ENCODE peak calls at places on chromosomes 16 and 17, in ten cellular contexts. One of them, this sample, is unnamed.

GRCh38 chr16:81521141-81521626 is 76.6 kb downstream of the CMIP start:
- DNase-seq in prostate gland: no peak
- DNase-seq in H1: no peak
- DNase-seq in lower leg skin: no peak
- DNase-seq in heart left ventricle: no peak
- DNase-seq in ovary: no peak
- DNase-seq in GM12891: peak
- DNase-seq in H54: no peak
- DNase-seq in body of pancreas: peak
- DNase-seq in esophagus squamous epithelium: no peak
- DNase-seq in this sample: peak

GRCh38 chr16:24737391-24737871 is 8.0 kb downstream of the TNRC6A start:
- DNase-seq in ovary: no peak
- DNase-seq in GM12891: no peak
- DNase-seq in prostate gland: no peak
- DNase-seq in heart left ventricle: no peak
- DNase-seq in lower leg skin: no peak
- DNase-seq in esophagus squamous epithelium: no peak
- DNase-seq in H54: no peak
- DNase-seq in body of pancreas: no peak
- DNase-seq in H1: no peak
- DNase-seq in this sample: no peak

GRCh38 chr16:65196696-65197095 is 74.8 kb upstream of the CDH11 start:
- DNase-seq in lower leg skin: no peak
- DNase-seq in prostate gland: no peak
- DNase-seq in heart left ventricle: no peak
- DNase-seq in body of pancreas: no peak
- DNase-seq in H54: no peak
- DNase-seq in GM12891: no peak
- DNase-seq in H1: no peak
- DNase-seq in esophagus squamous epithelium: no peak
- DNase-seq in ovary: no peak
- DNase-seq in this sample: no peak

GRCh38 chr17:10059684-10060211 is 138.7 kb downstream of the GAS7 start:
- DNase-seq in body of pancreas: no peak
- DNase-seq in H54: no peak
- DNase-seq in GM12891: peak
- DNase-seq in heart left ventricle: peak
- DNase-seq in ovary: no peak
- DNase-seq in lower leg skin: no peak
- DNase-seq in prostate gland: no peak
- DNase-seq in H1: no peak
- DNase-seq in esophagus squamous epithelium: no peak
- DNase-seq in this sample: no peak

GRCh38 chr17:63929860-63930766 is 2.0 kb downstream of the CD79B start:
- DNase-seq in H54: no peak
- DNase-seq in prostate gland: peak
- DNase-seq in ovary: no peak
- DNase-seq in esophagus squamous epithelium: no peak
- DNase-seq in body of pancreas: peak
- DNase-seq in heart left ventricle: no peak
- DNase-seq in lower leg skin: no peak
- DNase-seq in GM12891: no peak
- DNase-seq in H1: no peak
- DNase-seq in this sample: no peak

GRCh38 chr16:20624205-20624604 is 48.0 kb upstream of the ACSM2B start:
- DNase-seq in esophagus squamous epithelium: no peak
- DNase-seq in body of pancreas: no peak
- DNase-seq in heart left ventricle: no peak
- DNase-seq in H54: no peak
- DNase-seq in GM12891: no peak
- DNase-seq in lower leg skin: no peak
- DNase-seq in ovary: no peak
- DNase-seq in H1: no peak
- DNase-seq in prostate gland: no peak
- DNase-seq in this sample: no peak

GRCh38 chr16:72094266-72094610 is 591 bp downstream of the DHX38 start:
- DNase-seq in H1: no peak
- DNase-seq in heart left ventricle: no peak
- DNase-seq in lower leg skin: no peak
- DNase-seq in body of pancreas: no peak
- DNase-seq in esophagus squamous epithelium: no peak
- DNase-seq in ovary: no peak
- DNase-seq in GM12891: no peak
- DNase-seq in H54: no peak
- DNase-seq in prostate gland: no peak
- DNase-seq in this sample: no peak

GRCh38 chr17:30586818-30587595 is 109.8 kb downstream of the GOSR1 start:
- DNase-seq in esophagus squamous epithelium: no peak
- DNase-seq in prostate gland: no peak
- DNase-seq in heart left ventricle: no peak
- DNase-seq in lower leg skin: peak
- DNase-seq in ovary: no peak
- DNase-seq in body of pancreas: no peak
- DNase-seq in GM12891: no peak
- DNase-seq in H1: no peak
- DNase-seq in H54: peak
- DNase-seq in this sample: no peak

GRCh38 chr16:5918553-5919127 is 821.0 kb upstream of the EEF2KMT start:
- DNase-seq in body of pancreas: no peak
- DNase-seq in H54: no peak
- DNase-seq in ovary: no peak
- DNase-seq in H1: no peak
- DNase-seq in GM12891: no peak
- DNase-seq in heart left ventricle: no peak
- DNase-seq in prostate gland: no peak
- DNase-seq in esophagus squamous epithelium: no peak
- DNase-seq in lower leg skin: peak
- DNase-seq in this sample: no peak

GRCh38 chr16:11085025-11085485 is 140.7 kb downstream of the CLEC16A start:
- DNase-seq in ovary: no peak
- DNase-seq in H54: no peak
- DNase-seq in GM12891: no peak
- DNase-seq in esophagus squamous epithelium: no peak
- DNase-seq in prostate gland: no peak
- DNase-seq in lower leg skin: no peak
- DNase-seq in body of pancreas: no peak
- DNase-seq in H1: no peak
- DNase-seq in heart left ventricle: no peak
- DNase-seq in this sample: peak

DNA sequence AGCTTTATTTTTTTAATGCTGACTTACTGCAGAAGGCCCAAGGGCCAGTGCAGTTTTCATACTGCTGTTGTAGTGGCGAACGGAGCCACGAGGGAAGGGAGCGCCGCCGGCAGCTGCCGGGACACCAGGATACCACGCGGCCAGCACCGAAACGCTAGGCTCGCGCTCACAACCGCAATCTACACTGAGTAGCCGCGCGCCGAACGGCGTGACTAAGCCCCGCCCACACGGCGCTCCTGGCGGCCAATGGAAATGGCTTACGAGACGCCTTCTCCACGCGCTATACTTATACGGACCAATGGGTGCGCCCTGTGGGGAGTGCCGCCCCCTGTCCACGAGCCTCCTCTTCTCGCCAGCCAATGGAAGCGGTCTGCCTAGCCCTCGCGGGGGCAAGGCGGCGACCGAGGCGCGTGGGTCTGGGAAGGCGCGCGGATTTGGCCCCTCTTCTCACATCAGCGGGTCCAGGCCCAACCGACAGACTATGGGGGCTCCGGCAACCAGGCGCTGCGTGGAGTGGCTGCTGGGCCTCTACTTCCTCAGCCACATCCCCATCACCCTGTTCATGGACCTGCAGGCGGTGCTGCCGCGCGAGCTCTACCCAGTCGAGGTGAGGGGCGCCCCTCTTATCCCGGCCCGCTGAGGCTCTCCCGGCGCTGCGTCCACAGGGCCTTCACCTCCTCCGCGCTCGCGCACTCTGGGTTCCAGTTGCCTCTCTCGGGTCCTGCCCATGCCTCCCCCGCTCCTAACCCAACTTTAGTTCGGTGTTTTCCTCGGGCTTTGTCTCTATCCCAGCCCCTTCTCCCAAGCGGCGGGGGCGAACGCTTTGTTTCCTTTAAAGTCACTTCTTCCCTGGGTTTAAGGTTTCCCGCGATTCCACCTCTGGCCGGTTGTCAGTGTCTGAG is at the start of gene TMEM97:
- DNase-seq in lower leg skin: peak
- DNase-seq in H54: peak
- DNase-seq in H1: peak
- DNase-seq in heart left ventricle: peak
- DNase-seq in GM12891: peak
- DNase-seq in esophagus squamous epithelium: peak
- DNase-seq in ovary: peak
- DNase-seq in body of pancreas: peak
- DNase-seq in prostate gland: peak
- DNase-seq in this sample: peak
- TF ChIP-seq POLR2A in lower leg skin: no peak
- TF ChIP-seq POLR2A in H54: peak
- TF ChIP-seq POLR2A in H1: no peak
- TF ChIP-seq POLR2A in heart left ventricle: no peak
- TF ChIP-seq POLR2A in GM12891: peak
- TF ChIP-seq POLR2A in esophagus squamous epithelium: no peak
- TF ChIP-seq POLR2A in ovary: no peak
- TF ChIP-seq POLR2A in body of pancreas: peak
- TF ChIP-seq POLR2A in prostate gland: peak
- TF ChIP-seq POLR2A in this sample: no peak

GRCh38 chr16:89383095-89384003 is 107.0 kb downstream of the ANKRD11 start:
- DNase-seq in heart left ventricle: peak
- DNase-seq in lower leg skin: no peak
- DNase-seq in prostate gland: peak
- DNase-seq in body of pancreas: peak
- DNase-seq in esophagus squamous epithelium: no peak
- DNase-seq in GM12891: peak
- DNase-seq in H54: peak
- DNase-seq in ovary: peak
- DNase-seq in H1: no peak
- DNase-seq in this sample: peak
- TF ChIP-seq POLR2A in heart left ventricle: no peak
- TF ChIP-seq POLR2A in lower leg skin: no peak
- TF ChIP-seq POLR2A in prostate gland: no peak
- TF ChIP-seq POLR2A in body of pancreas: no peak
- TF ChIP-seq POLR2A in esophagus squamous epithelium: no peak
- TF ChIP-seq POLR2A in GM12891: no peak
- TF ChIP-seq POLR2A in H54: no peak
- TF ChIP-seq POLR2A in ovary: no peak
- TF ChIP-seq POLR2A in H1: no peak
- TF ChIP-seq POLR2A in this sample: no peak

GRCh38 chr17:50051082-50051576 is 4.8 kb upstream of the ITGA3 start:
- DNase-seq in body of pancreas: peak
- DNase-seq in H54: peak
- DNase-seq in GM12891: no peak
- DNase-seq in esophagus squamous epithelium: no peak
- DNase-seq in lower leg skin: no peak
- DNase-seq in H1: no peak
- DNase-seq in ovary: no peak
- DNase-seq in prostate gland: no peak
- DNase-seq in heart left ventricle: no peak
- DNase-seq in this sample: no peak
- TF ChIP-seq POLR2A in body of pancreas: no peak
- TF ChIP-seq POLR2A in H54: no peak
- TF ChIP-seq POLR2A in GM12891: no peak
- TF ChIP-seq POLR2A in esophagus squamous epithelium: no peak
- TF ChIP-seq POLR2A in lower leg skin: no peak
- TF ChIP-seq POLR2A in H1: no peak
- TF ChIP-seq POLR2A in ovary: no peak
- TF ChIP-seq POLR2A in prostate gland: no peak
- TF ChIP-seq POLR2A in heart left ventricle: no peak
- TF ChIP-seq POLR2A in this sample: no peak

GRCh38 chr17:39732586-39732985 is 2.3 kb upstream of the MIEN1 start:
- DNase-seq in ovary: no peak
- DNase-seq in lower leg skin: no peak
- DNase-seq in heart left ventricle: no peak
- DNase-seq in esophagus squamous epithelium: no peak
- DNase-seq in H1: no peak
- DNase-seq in GM12891: no peak
- DNase-seq in H54: no peak
- DNase-seq in prostate gland: no peak
- DNase-seq in body of pancreas: no peak
- DNase-seq in this sample: no peak

GRCh38 chr17:39729280-39729851 is 966 bp downstream of the MIEN1 start:
- DNase-seq in prostate gland: no peak
- DNase-seq in H1: no peak
- DNase-seq in lower leg skin: no peak
- DNase-seq in H54: no peak
- DNase-seq in esophagus squamous epithelium: no peak
- DNase-seq in ovary: no peak
- DNase-seq in body of pancreas: no peak
- DNase-seq in heart left ventricle: no peak
- DNase-seq in GM12891: no peak
- DNase-seq in this sample: no peak

GRCh38 chr17:39727556-39727955 is 2.8 kb downstream of the MIEN1 start:
- DNase-seq in H54: no peak
- DNase-seq in GM12891: no peak
- DNase-seq in prostate gland: no peak
- DNase-seq in body of pancreas: no peak
- DNase-seq in ovary: no peak
- DNase-seq in heart left ventricle: no peak
- DNase-seq in esophagus squamous epithelium: no peak
- DNase-seq in lower leg skin: no peak
- DNase-seq in H1: no peak
- DNase-seq in this sample: no peak

GRCh38 chr17:39726617-39727016 is 3.7 kb downstream of the MIEN1 start:
- DNase-seq in heart left ventricle: no peak
- DNase-seq in prostate gland: no peak
- DNase-seq in H1: no peak
- DNase-seq in ovary: no peak
- DNase-seq in esophagus squamous epithelium: no peak
- DNase-seq in GM12891: no peak
- DNase-seq in body of pancreas: no peak
- DNase-seq in lower leg skin: no peak
- DNase-seq in H54: no peak
- DNase-seq in this sample: no peak

DNA sequence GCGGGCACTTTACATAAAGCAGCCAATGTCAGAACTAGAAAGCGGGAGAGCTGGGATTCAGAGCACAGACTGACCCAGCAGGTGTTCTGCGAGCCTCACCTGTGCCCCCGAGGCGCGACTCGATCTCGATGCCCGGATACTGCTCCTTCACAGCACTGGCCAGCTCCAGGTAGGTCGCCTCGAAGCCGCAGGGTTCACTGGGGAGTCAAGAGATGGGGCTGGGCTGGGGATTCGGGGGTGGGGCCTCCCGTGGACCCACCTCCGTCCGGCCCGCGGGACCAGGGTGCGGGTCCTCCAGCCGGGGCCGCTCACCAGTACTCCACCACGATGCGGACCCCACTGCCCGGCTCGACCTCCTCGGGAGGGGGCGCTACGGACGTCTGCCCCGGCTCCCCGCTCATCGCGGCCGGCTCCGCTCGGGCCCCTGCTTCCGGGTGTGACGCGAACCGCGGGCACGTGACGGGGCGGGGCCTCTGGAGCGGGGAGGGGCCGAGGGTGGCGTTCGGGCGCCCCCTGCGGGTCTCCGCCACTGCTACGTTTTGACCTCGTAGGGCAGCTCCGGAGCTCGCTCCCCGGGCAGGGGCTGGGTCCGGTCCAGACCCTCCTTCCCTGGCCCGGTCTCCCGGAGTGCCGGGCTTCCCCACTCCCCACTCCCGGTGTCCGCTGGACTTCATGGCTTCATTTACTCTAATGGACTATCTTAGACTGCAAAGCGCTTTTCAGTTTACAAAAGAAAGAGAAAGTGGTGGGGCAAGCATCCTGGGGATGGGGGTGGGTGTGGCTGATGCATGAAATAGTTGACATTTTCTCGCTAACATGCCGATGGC is at the start of gene MIEN1:
- DNase-seq in H1: peak
- DNase-seq in lower leg skin: peak
- DNase-seq in heart left ventricle: peak
- DNase-seq in ovary: peak
- DNase-seq in body of pancreas: peak
- DNase-seq in H54: peak
- DNase-seq in GM12891: peak
- DNase-seq in esophagus squamous epithelium: peak
- DNase-seq in prostate gland: peak
- DNase-seq in this sample: peak
- TF ChIP-seq POLR2A in H1: no peak
- TF ChIP-seq POLR2A in lower leg skin: peak
- TF ChIP-seq POLR2A in heart left ventricle: peak
- TF ChIP-seq POLR2A in ovary: peak
- TF ChIP-seq POLR2A in body of pancreas: peak
- TF ChIP-seq POLR2A in H54: peak
- TF ChIP-seq POLR2A in GM12891: peak
- TF ChIP-seq POLR2A in esophagus squamous epithelium: peak
- TF ChIP-seq POLR2A in prostate gland: peak
- TF ChIP-seq POLR2A in this sample: peak